ENCODE peak calls at places on chromosomes 12 and 14, in nine cellular contexts. M is H1, I is esophagus squamous epithelium, Q is A549, N is heart left ventricle, R is breast epithelium, S is right lobe of liver, L is ovary, F is IMR-90. Z is an unnamed sample.
A peak's percentile ranks its signal among the peaks of the same experiment; 100 is the strongest.

GRCh38 chr12:109763201-109763841 is 49.7 kb downstream of the FAM222A start:
- DNase-seq in R (no peak), F (peak; percentile 58), Q (peak; percentile 60), I (no peak), S (no peak), M (no peak), L (no peak), N (no peak), Z (peak; percentile 9)

GRCh38 chr14:91307652-91308051 is 63.1 kb upstream of the GPR68 start:
- DNase-seq in F (no peak), S (no peak), M (no peak), I (no peak), N (no peak), L (no peak), Q (no peak), R (no peak), Z (no peak)

GRCh38 chr12:78290606-78291345 is 460.1 kb downstream of the NAV3 start:
- DNase-seq in N (no peak), S (no peak), M (no peak), I (no peak), Q (peak; percentile 70), F (peak; percentile 84), R (no peak), L (no peak), Z (no peak)

GRCh38 chr12:726281-727140 is 25.9 kb upstream of the WNK1 start:
- DNase-seq in N (no peak), R (no peak), S (no peak), F (peak; percentile 39), M (no peak), I (no peak), L (no peak), Q (peak; percentile 54), Z (no peak)

GRCh38 chr14:96267336-96267735 is 11.3 kb downstream of the BDKRB1 start:
- DNase-seq in Q (no peak), F (peak; percentile 91), N (no peak), L (no peak), I (no peak), R (peak; percentile 66), M (no peak), S (no peak), Z (peak; percentile 71)

GRCh38 chr14:89260898-89261297 is 156.1 kb downstream of the FOXN3 start:
- DNase-seq in I (no peak), M (no peak), S (no peak), F (no peak), N (no peak), Q (no peak), R (no peak), L (no peak), Z (no peak)

GRCh38 chr14:95507174-95507573 is 9.3 kb downstream of the SYNE3 start:
- DNase-seq in L (peak; percentile 58), R (peak; percentile 92), N (peak; percentile 73), S (no peak), Q (no peak), F (peak; percentile 94), I (no peak), M (no peak), Z (peak; percentile 85)

GRCh38 chr14:92340071-92340470 is 17.1 kb downstream of the SLC24A4 start:
- DNase-seq in R (no peak), Q (no peak), L (no peak), S (no peak), N (no peak), I (no peak), F (no peak), M (no peak), Z (no peak)

GRCh38 chr14:105641075-105641937 is 114.9 kb downstream of the TMEM121 start:
- DNase-seq in M (no peak), S (peak; percentile 37), N (no peak), F (no peak), I (no peak), Q (no peak), R (no peak), L (no peak), Z (no peak)

GRCh38 chr12:91952916-91953315 is 192.7 kb downstream of the BTG1 start:
- DNase-seq in Q (peak; percentile 39), M (no peak), S (no peak), F (no peak), N (no peak), R (no peak), I (no peak), L (no peak), Z (no peak)

GRCh38 chr12:32947203-32947795 is 50.7 kb upstream of the PKP2 start:
- DNase-seq in S (no peak), M (no peak), L (no peak), F (no peak), R (no peak), N (no peak), Q (peak; percentile 33), I (no peak), Z (no peak)

GRCh38 chr12:93514853-93515252 is 47.5 kb downstream of the MRPL42 start:
- DNase-seq in Q (no peak), N (no peak), S (no peak), F (peak; percentile 91), L (no peak), M (no peak), R (no peak), I (no peak), Z (no peak)

GRCh38 chr12:89105243-89105642 is 247.1 kb downstream of the DUSP6 start:
- DNase-seq in Q (no peak), M (no peak), N (no peak), I (no peak), R (no peak), F (no peak), S (no peak), L (no peak), Z (no peak)
- TF ChIP-seq POLR2A in Q (no peak), M (no peak), N (no peak), I (no peak), R (no peak), F (no peak), S (no peak), L (no peak), Z (no peak)

DNA sequence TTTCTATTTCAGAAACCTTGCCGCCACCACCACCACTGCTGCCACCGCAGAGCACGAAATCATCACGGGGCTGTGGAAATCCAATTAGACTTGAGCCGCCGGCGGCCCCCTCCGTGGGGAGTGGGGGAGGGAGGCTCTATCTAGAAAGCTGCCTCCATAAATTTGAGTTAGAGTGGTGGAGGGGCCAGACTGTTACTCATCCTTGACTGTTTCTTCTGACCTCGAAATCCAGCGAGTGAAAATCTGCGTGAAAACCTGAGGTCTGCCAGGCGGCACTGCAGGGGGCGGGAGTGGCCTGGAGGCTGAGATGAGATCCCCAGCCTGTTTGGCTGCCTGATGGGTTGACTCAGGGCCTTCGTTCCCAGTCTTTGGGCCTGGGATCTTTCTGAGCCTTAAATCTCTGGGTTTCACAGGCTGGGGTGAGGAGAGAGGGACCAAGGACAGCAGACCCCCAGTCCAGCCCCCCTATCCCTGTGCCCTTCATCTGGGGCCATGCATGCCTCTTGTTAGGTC is 29.9 kb downstream of the TSPAN9 start:
- DNase-seq in Q (no peak), L (peak; percentile 66), M (no peak), I (no peak), R (no peak), N (no peak), F (peak; percentile 63), S (no peak), Z (no peak)
- H3K4me1 ChIP-seq in Q (peaks cover 5% of the 10 kb centered on the region), L (peaks cover 19% of the 10 kb centered on the region), M (peaks cover 9% of the 10 kb centered on the region), I (peaks cover 31% of the 10 kb centered on the region), R (peaks cover 4% of the 10 kb centered on the region), N (peaks cover 64% of the 10 kb centered on the region), F (peaks cover 11% of the 10 kb centered on the region), S (peaks cover 83% of the 10 kb centered on the region), Z (peaks cover 5% of the 10 kb centered on the region)

DNA sequence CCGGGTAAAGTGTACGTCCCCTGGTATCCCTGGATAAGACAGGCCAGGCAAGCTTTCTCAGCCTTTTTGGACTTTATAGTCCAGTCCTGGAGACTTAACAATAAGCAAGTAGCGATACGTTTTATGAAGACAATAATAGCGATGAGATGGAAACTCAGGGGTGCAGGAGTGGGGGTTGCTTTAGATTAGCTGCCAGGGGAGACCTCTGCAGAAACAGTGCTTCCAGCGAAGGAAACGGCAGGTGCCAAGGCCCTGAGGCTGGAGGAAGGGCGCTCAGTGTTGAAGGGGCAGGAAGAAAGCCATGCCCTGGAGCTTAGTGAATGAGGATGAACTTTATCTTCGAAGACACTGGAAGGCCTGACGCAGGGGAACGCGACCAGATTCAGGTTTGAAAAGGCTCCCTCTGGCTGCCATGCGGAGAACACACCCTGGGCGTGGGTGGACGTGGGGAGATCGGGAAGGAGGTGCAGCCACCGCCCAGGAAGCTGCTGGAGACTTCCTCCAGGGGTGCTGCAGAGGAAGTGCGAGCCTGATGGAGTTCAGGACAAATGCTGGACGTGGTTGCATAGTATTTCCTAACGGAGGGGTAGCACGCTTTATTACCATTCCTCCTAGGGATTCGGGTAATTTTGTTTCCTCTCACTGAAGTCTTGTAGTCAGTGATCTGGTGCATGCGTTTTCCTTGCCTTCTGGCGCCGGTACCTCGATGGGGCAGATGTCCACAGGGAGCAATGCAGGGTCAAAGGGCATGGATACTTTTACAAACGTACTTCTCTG is 26.1 kb upstream of the UBC start:
- DNase-seq in Q (peak; percentile 96), S (peak; percentile 91), F (peak; percentile 87), M (peak; percentile 85), L (peak; percentile 86), R (peak; percentile 92), N (peak; percentile 90), I (no peak), Z (peak; percentile 88)
- TF ChIP-seq POLR2A in Q (peak; percentile 53), S (no peak), F (no peak), M (peak; percentile 10), L (no peak), R (no peak), N (peak; percentile 37), I (no peak), Z (no peak)

DNA sequence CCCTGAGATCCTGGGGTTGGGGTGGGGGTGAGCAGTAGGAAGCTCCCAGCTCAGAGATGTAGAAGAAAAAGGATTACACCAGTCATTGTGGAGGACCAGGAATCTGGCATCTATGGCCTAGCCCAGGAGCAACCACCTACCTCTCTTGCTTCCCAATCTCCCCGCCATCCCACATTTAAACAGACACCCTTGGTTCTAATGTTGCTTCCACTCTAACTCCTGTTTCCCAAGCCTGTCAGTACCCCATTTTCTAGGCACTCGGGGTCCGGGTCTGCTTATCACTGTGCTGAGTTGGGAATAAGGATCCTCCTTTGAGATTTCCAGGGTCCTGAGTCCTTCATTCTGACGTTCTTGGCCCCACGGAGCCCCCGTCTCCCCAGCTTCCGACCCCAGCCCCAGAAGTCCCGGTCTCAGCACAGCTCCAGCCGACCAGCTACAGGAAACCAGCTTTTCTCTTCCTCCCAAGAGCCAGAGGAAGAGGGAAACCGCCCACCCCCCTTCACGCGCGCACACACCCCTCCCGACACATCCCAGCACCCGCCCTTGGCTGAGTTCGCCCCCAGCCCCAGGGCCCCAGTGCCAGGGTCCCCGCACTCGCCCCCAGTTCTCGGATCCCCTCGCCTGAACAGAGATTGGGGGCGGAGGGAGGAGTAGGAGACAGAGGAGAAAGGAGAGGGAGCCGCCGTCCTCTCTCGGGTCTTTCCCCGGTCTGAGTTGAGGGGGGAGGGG is 1.2 kb downstream of the ITGA5 start:
- DNase-seq in N (peak; percentile 67), S (peak; percentile 67), M (no peak), Q (no peak), R (no peak), L (peak; percentile 59), F (no peak), I (no peak), Z (no peak)
- H3K4me1 ChIP-seq in N (peaks cover 74% of the 10 kb centered on the region), S (peaks cover 46% of the 10 kb centered on the region), M (peaks cover 9% of the 10 kb centered on the region), Q (peaks cover 66% of the 10 kb centered on the region), R (peaks cover 1% of the 10 kb centered on the region), L (peaks cover 19% of the 10 kb centered on the region), F (peaks cover 39% of the 10 kb centered on the region), I (peaks cover 31% of the 10 kb centered on the region), Z (peaks cover 68% of the 10 kb centered on the region)

GRCh38 chr12:130879212-130879686 is 7.4 kb downstream of the RAN start:
- DNase-seq in L (no peak), Q (no peak), M (no peak), N (no peak), F (no peak), S (no peak), R (no peak), I (no peak), Z (no peak)
- TF ChIP-seq POLR2A in L (no peak), Q (no peak), M (no peak), N (no peak), F (no peak), S (no peak), R (no peak), I (no peak), Z (no peak)